ENCODE peak calls at places on chromosomes 7 and 10, in seven cellular contexts. M is stomach; B is DMS 273 treated with DMSO at 0.1 percent for 48 hours; P is central memory CD8-positive, alpha-beta T cell; N is IMR-90; K is EH; J is T-helper 1 cell. D is an unnamed sample.

GRCh38 chr7:101626069-101626671 is 2.9 kb downstream of the MYL10 start:
- DNase-seq in N (no peak), M (no peak), J (no peak), K (no peak), P (no peak), B (no peak), D (no peak)

GRCh38 chr7:44265733-44266132 is 59.7 kb downstream of the CAMK2B start:
- DNase-seq in K (no peak), P (no peak), M (no peak), J (no peak), N (no peak), B (no peak), D (no peak)

GRCh38 chr10:42975558-42976352 is 101.1 kb upstream of the RET start:
- DNase-seq in B (no peak), N (no peak), P (no peak), J (peak; percentile 7), M (peak; percentile 11), K (no peak), D (no peak)

GRCh38 chr10:6918305-6918704 is 338.2 kb upstream of the PRKCQ start:
- DNase-seq in K (peak; percentile 20), J (peak; percentile 51), P (peak; percentile 54), N (no peak), M (peak; percentile 52), B (no peak), D (no peak)

GRCh38 chr7:56083150-56083785 is 9.5 kb downstream of the PHKG1 start:
- DNase-seq in K (no peak), J (no peak), M (no peak), P (no peak), N (no peak), B (peak; percentile 73), D (no peak)

GRCh38 chr7:156384706-156385105 is 255.9 kb upstream of the RNF32 start:
- DNase-seq in K (no peak), B (no peak), P (no peak), N (no peak), J (no peak), M (no peak), D (no peak)

GRCh38 chr7:21543528-21544302 is 876 bp downstream of the DNAH11 start:
- DNase-seq in B (no peak), J (no peak), M (no peak), N (no peak), P (no peak), K (peak; percentile 45), D (no peak)

GRCh38 chr10:96272256-96272985 is 1.1 kb upstream of the BLNK start:
- DNase-seq in M (no peak), B (no peak), K (no peak), P (no peak), J (no peak), N (no peak), D (no peak)

GRCh38 chr10:124745678-124746077 is 1.5 kb upstream of the FAM53B start:
- DNase-seq in J (no peak), M (no peak), B (peak; percentile 19), N (peak; percentile 72), K (peak; percentile 69), P (no peak), D (peak; percentile 82)

GRCh38 chr7:151168022-151168786 is 710 bp upstream of the GBX1 start:
- DNase-seq in J (no peak), P (peak; percentile 54), N (no peak), K (no peak), B (no peak), M (peak; percentile 42), D (no peak)